ENCODE peak calls at places on chromosomes 7 and 10, in six cellular contexts. Y is NCI-H187; O is stimulated activated CD4-positive, alpha-beta T cell treated with anti-CD3 and anti-CD28 coated beads, Interleukin-4, amount 100 ng/mL, for 48 hours; Z is DMS153; V is NCI-H69; F is AG04450. M is an unnamed sample.

GRCh38 chr7:43791665-43792064 is 33.2 kb downstream of the BLVRA start:
- DNase-seq in Z (no peak), F (no peak), Y (no peak), V (no peak), O (no peak), M (no peak)

GRCh38 chr10:132443998-132444876 is 47.2 kb downstream of the PWWP2B start:
- DNase-seq in V (peak), O (no peak), Z (peak), Y (no peak), F (no peak), M (peak)

GRCh38 chr7:151239837-151240459 is 7.7 kb downstream of the CHPF2 start:
- DNase-seq in Y (no peak), Z (no peak), F (no peak), O (no peak), V (no peak), M (no peak)

GRCh38 chr10:108358912-108359311 is 1194.4 kb upstream of the SORCS1 start:
- DNase-seq in F (peak), Y (no peak), V (peak), O (no peak), Z (no peak), M (no peak)

GRCh38 chr10:78476156-78476555 is 442.5 kb downstream of the RPS24 start:
- DNase-seq in Z (no peak), Y (no peak), F (no peak), V (no peak), O (no peak), M (no peak)

GRCh38 chr7:38452615-38453014 is 178.6 kb downstream of the AMPH start:
- DNase-seq in V (no peak), O (no peak), F (no peak), Y (no peak), Z (no peak), M (no peak)

GRCh38 chr7:145313601-145314000 is 477.7 kb upstream of the TPK1 start:
- DNase-seq in O (no peak), F (no peak), Z (no peak), V (peak), Y (no peak), M (no peak)

GRCh38 chr7:156473476-156474240 is 166.9 kb upstream of the RNF32 start:
- DNase-seq in O (no peak), Z (no peak), V (peak), F (no peak), Y (peak), M (peak)

GRCh38 chr10:80277016-80277415 is 12.4 kb downstream of the MAT1A start:
- DNase-seq in F (no peak), Z (no peak), V (no peak), O (no peak), Y (no peak), M (no peak)

GRCh38 chr10:17865351-17865750 is 56.2 kb downstream of the MRC1 start:
- DNase-seq in V (no peak), Y (no peak), F (no peak), Z (no peak), O (no peak), M (no peak)

GRCh38 chr10:85280014-85280413 is 951.6 kb downstream of the CCSER2 start:
- DNase-seq in O (no peak), Y (no peak), V (peak), F (no peak), Z (peak), M (peak)

GRCh38 chr7:148898845-148899474 is 14.9 kb upstream of the EZH2 start:
- DNase-seq in F (no peak), Z (no peak), O (no peak), V (no peak), Y (no peak), M (no peak)

GRCh38 chr7:139771001-139771956 is 6.5 kb downstream of the HIPK2 start:
- DNase-seq in Z (no peak), O (no peak), F (peak), V (no peak), Y (no peak), M (no peak)

GRCh38 chr10:98486421-98486820 is 39.7 kb upstream of the HPS1 start:
- DNase-seq in Y (no peak), O (no peak), V (no peak), Z (no peak), F (no peak), M (no peak)

GRCh38 chr10:102436312-102436711 is 3.9 kb upstream of the CUEDC2 start:
- DNase-seq in O (no peak), F (no peak), Y (no peak), V (no peak), Z (no peak), M (no peak)

GRCh38 chr7:117411539-117411938 is 15.8 kb downstream of the ASZ1 start:
- DNase-seq in Z (no peak), F (no peak), O (no peak), V (no peak), Y (no peak), M (no peak)

GRCh38 chr7:133230591-133231194 is 22.2 kb upstream of the EXOC4 start:
- DNase-seq in Y (peak), V (peak), O (peak), Z (no peak), F (peak), M (peak)

GRCh38 chr7:121366852-121367431 is 29.2 kb downstream of the FAM3C start:
- DNase-seq in V (peak), F (peak), Y (no peak), Z (no peak), O (peak), M (peak)

GRCh38 chr10:122310311-122311050 is 39.4 kb downstream of the BTBD16 start:
- DNase-seq in Y (no peak), V (peak), Z (no peak), F (no peak), O (no peak), M (no peak)

GRCh38 chr10:128125416-128125943 is 743 bp downstream of the MKI67 start:
- DNase-seq in Z (no peak), F (no peak), Y (no peak), V (peak), O (no peak), M (no peak)

GRCh38 chr10:4765428-4765827 is 60.6 kb upstream of the AKR1E2 start:
- DNase-seq in F (no peak), Y (no peak), V (no peak), Z (no peak), O (no peak), M (no peak)

GRCh38 chr7:958221-959200 is 4.0 kb upstream of the ADAP1 start:
- DNase-seq in Z (no peak), Y (no peak), O (no peak), V (no peak), F (no peak), M (no peak)

GRCh38 chr7:26860361-26860760 is 4.0 kb downstream of the SKAP2 start:
- DNase-seq in O (no peak), V (peak), Y (no peak), F (no peak), Z (peak), M (peak)

GRCh38 chr10:97792058-97792721 is 20.4 kb upstream of the SFRP5 start:
- DNase-seq in V (peak), Z (peak), F (peak), Y (no peak), O (peak), M (peak)

GRCh38 chr7:142722289-142722794 is 26.9 kb upstream of the PRSS1 start:
- DNase-seq in Z (no peak), O (no peak), V (no peak), Y (no peak), F (no peak), M (no peak)

GRCh38 chr7:126768836-126769235 is 483.9 kb downstream of the GRM8 start:
- DNase-seq in V (no peak), F (no peak), Z (no peak), O (no peak), Y (no peak), M (no peak)

GRCh38 chr7:47470567-47471357 is 111.1 kb downstream of the TNS3 start:
- DNase-seq in V (peak), Z (peak), F (no peak), O (no peak), Y (no peak), M (peak)

GRCh38 chr10:89615824-89616223 is 29.2 kb downstream of the PANK1 start:
- DNase-seq in V (peak), Z (no peak), O (no peak), F (no peak), Y (no peak), M (no peak)

GRCh38 chr7:94252971-94253370 is 141.7 kb upstream of the COL1A2 start:
- DNase-seq in V (peak), Y (no peak), F (no peak), Z (no peak), O (no peak), M (no peak)

GRCh38 chr7:104487642-104488041 is 159.2 kb downstream of the LHFPL3 start:
- DNase-seq in O (no peak), Z (no peak), F (no peak), Y (no peak), V (no peak), M (no peak)

GRCh38 chr7:136214356-136214755 is 237.2 kb upstream of the MTPN start:
- DNase-seq in F (no peak), Z (no peak), V (no peak), O (no peak), Y (no peak), M (no peak)

GRCh38 chr10:124742418-124743187 is 1.6 kb downstream of the FAM53B start:
- DNase-seq in Z (peak), Y (peak), F (no peak), O (no peak), V (peak), M (peak)

GRCh38 chr7:114901771-114902170 is 20.1 kb upstream of the MDFIC start:
- DNase-seq in Y (no peak), Z (no peak), F (no peak), V (no peak), O (no peak), M (no peak)

GRCh38 chr7:116952640-116953371 is 495 bp upstream of the ST7 start:
- DNase-seq in Z (no peak), F (no peak), Y (peak), O (no peak), V (peak), M (peak)

GRCh38 chr7:127782075-127782474 is 130.1 kb downstream of the SND1 start:
- DNase-seq in V (peak), Y (no peak), F (no peak), O (no peak), Z (no peak), M (no peak)

GRCh38 chr7:104207348-104207730 is 474 bp downstream of the ORC5 start:
- DNase-seq in V (peak), O (no peak), F (no peak), Z (no peak), Y (peak), M (no peak)

GRCh38 chr7:28533731-28534531 is 121.6 kb downstream of the CREB5 start:
- DNase-seq in Y (no peak), V (peak), Z (peak), O (no peak), F (no peak), M (no peak)